ENCODE peak calls at places on chromosomes 4 and X, in four cellular contexts. M is sigmoid colon, N is cardiac fibroblast, E is upper lobe of left lung. C is an unnamed sample.

GRCh38 chr4:1866095-1866755 is 5.0 kb upstream of the NSD2 start:
- DNase-seq in M (no peak), N (no peak), E (no peak), C (no peak)

GRCh38 chrX:70062076-70062475 is at the start of gene OTUD6A:
- DNase-seq in M (no peak), N (no peak), E (no peak), C (no peak)

GRCh38 chrX:19616959-19617358 is 101.7 kb upstream of the MAP3K15 start:
- DNase-seq in M (no peak), N (peak), E (no peak), C (no peak)

GRCh38 chr4:80926446-80926845 is 104.1 kb upstream of the BMP3 start:
- DNase-seq in M (no peak), N (peak), E (no peak), C (no peak)

GRCh38 chr4:184536070-184536880 is 61.9 kb upstream of the IRF2 start:
- DNase-seq in M (no peak), N (no peak), E (no peak), C (peak)

GRCh38 chrX:31708116-31708515 is 636.3 kb upstream of the FTHL17 start:
- DNase-seq in M (no peak), N (peak), E (no peak), C (no peak)

GRCh38 chr4:62399242-62399641 is 1199.1 kb downstream of the ADGRL3 start:
- DNase-seq in M (no peak), N (no peak), E (no peak), C (no peak)

GRCh38 chrX:15567886-15568616 is 32.7 kb downstream of the ACE2 start:
- DNase-seq in M (no peak), N (peak), E (no peak), C (no peak)

GRCh38 chr4:22897520-22898108 is 204.9 kb downstream of the GBA3 start:
- DNase-seq in M (no peak), N (peak), E (no peak), C (no peak)

GRCh38 chrX:153875391-153876111 is 10.4 kb downstream of the L1CAM start:
- DNase-seq in M (no peak), N (peak), E (peak), C (peak)

GRCh38 chrX:103309860-103310591 is 764 bp downstream of the BEX2 start:
- DNase-seq in M (no peak), N (no peak), E (no peak), C (no peak)

DNA sequence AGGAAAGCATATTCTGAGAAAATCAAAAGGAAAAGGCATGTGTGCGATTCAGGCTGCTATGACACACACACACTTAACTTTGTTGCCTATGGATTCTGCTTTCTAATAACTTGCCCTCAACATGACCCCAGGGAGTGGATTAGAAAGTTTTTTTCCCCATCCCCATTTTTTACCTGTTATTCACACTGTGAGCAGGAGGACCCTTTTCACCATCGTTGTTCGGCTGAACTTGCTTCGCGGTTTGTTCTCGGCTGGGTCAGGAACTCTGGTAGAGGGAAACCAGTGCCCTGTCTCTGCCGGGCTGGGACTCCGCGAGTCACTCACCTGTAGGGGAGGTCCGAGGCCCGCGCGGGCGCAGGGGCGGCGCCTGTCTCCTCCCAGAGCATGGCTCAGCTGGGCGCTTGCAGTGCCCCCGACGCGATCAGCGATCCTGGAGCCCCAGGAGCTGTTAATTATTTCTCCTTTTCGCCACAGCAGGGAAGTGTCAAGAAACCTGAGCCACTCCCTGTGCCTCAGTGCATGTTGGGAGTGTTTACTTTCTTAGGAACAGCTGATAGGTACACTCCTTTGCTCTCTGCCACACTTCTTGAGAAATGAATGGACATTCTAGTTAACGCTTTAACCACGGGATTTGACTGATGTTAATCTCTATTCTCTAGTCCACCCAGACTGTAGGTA is at the start of gene RASSF6:
- DNase-seq in M (no peak), N (no peak), E (peak), C (peak)
- TF ChIP-seq CTCF in M (no peak), N (no peak), E (no peak), C (peak)

DNA sequence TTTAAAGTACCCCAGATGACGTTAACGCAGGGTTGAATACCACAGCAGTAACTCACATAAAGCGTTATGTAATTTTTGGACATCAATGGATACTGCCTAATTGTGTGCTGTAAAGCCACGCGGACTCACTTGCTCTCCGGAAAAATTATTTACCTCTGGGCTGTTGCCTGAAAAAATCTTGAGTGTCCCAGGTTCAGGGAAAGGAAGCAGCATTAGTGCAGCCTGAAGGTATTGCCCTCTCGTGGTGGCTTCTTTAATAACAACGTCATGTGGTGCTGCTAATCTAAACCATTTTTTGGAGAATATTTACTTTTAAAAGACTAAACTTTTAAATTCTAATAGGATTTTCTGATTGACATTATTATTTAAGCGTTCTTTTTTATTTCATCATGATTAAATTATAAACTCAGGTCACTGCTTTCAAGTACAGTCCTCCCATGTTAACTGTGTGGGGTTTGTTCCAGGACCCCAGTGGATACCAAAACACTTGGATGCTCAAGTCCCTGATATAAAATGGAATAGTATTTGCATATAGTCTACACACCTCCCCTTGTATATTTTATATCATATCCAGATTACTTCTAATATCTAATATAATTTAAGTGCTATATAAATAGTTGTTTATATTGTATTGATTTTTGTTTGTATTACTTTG is 384.8 kb downstream of the FAM133A start:
- DNase-seq in M (no peak), N (no peak), E (no peak), C (peak)
- TF ChIP-seq CTCF in M (no peak), N (peak), E (no peak), C (peak)

DNA sequence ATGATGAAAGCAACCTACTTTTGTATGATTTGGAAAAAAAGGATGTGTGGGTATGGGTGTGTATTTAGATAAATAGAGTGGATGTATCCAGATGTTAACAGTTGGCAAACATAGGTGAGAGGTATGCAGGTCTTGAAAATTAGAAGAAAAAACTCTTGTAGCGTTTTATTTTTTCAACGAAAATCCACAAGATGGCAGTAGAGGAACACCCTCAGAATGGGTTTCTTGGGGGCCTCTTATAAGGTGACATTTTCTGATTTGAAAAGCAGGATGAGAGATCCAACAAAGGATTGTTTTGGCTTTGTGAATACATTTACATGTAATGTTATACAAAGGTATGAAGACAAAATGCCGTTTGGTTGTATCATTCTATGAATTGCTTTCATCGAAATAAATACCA is 68.3 kb downstream of the FMR1NB start:
- DNase-seq in M (no peak), N (peak), E (no peak), C (no peak)
- TF ChIP-seq CTCF in M (no peak), N (peak), E (no peak), C (peak)

GRCh38 chrX:40644821-40645358 is 2.5 kb downstream of the CXorf38 start:
- DNase-seq in M (peak), N (peak), E (peak), C (peak)

GRCh38 chrX:40644175-40644574 is 3.2 kb downstream of the CXorf38 start:
- DNase-seq in M (no peak), N (peak), E (peak), C (no peak)

GRCh38 chrX:40646489-40647306 is 663 bp downstream of the CXorf38 start:
- DNase-seq in M (peak), N (peak), E (peak), C (peak)

GRCh38 chrX:40651620-40652223 is 4.4 kb upstream of the CXorf38 start:
- DNase-seq in M (peak), N (peak), E (peak), C (peak)

GRCh38 chrX:40647307-40648197 is at the start of gene CXorf38:
- DNase-seq in M (peak), N (peak), E (peak), C (peak)
- TF ChIP-seq CTCF in M (no peak), N (no peak), E (no peak), C (no peak)

DNA sequence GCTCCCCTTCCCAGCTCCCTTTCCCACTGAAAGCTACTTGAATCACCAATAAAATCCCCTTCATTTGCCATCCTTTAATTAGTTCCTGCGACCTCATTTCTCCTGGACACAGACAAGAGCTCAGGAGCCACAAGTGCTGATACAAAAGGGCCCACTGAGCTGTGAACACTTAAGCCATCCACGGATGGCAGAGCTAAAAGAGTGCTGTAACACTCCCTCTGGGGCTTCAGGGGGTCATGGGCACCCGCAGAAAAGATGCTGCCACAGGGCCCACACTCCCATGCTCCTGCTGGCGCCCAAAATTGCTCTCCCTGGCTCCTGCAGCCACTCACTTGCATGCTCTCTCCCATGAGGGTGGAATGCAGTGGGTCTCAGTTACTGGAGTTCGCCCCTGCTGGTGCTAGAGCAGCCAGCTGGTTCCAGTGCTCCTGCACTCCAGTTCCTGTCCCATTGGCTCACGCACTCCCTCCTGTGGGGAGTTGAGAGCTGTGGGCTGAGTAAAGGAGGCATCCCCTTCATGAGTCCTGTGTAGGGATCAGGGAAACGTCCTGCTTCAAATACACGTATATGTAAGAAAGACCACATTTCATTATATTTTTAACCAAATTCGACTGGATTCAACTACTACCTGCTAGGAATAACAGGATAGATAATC is 1291.0 kb downstream of the ARAP2 start:
- DNase-seq in M (peak), N (no peak), E (no peak), C (no peak)
- TF ChIP-seq CTCF in M (no peak), N (no peak), E (no peak), C (no peak)

GRCh38 chrX:3017492-3017891 is 11.1 kb downstream of the ARSH start:
- DNase-seq in M (no peak), N (no peak), E (no peak), C (no peak)
- TF ChIP-seq CTCF in M (no peak), N (no peak), E (no peak), C (no peak)

DNA sequence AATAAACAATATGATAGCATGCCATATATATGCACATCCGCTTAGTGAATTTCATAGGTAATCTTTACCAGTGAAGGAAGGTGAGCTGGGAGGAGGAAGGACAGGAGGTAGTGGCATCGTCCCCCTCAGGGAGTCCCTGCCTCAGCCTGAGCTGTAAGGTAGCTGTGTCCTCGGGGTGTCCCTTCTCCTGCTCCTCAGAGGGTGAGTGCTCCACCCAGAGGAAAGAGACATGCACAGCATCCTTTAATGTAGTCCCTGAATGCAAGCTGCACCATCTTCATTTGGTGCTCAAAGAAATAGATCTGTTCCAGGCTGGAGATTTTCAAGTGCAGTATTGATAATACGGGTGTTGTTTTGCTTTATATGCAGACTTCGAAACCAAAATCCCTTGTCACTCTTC is 330.4 kb upstream of the SFRP2 start:
- DNase-seq in M (no peak), N (no peak), E (no peak), C (no peak)
- TF ChIP-seq CTCF in M (no peak), N (peak), E (no peak), C (no peak)

GRCh38 chrX:104482757-104483156 is 83.2 kb upstream of the IL1RAPL2 start:
- DNase-seq in M (no peak), N (no peak), E (no peak), C (no peak)
- TF ChIP-seq CTCF in M (no peak), N (no peak), E (no peak), C (no peak)

GRCh38 chr4:173365359-173365996 is 5.3 kb upstream of the SAP30 start:
- DNase-seq in M (peak), N (no peak), E (no peak), C (no peak)

GRCh38 chr4:173357939-173358338 is 12.8 kb upstream of the SAP30 start:
- DNase-seq in M (no peak), N (no peak), E (no peak), C (no peak)

GRCh38 chr4:173362666-173363065 is 8.1 kb upstream of the SAP30 start:
- DNase-seq in M (no peak), N (no peak), E (no peak), C (no peak)

DNA sequence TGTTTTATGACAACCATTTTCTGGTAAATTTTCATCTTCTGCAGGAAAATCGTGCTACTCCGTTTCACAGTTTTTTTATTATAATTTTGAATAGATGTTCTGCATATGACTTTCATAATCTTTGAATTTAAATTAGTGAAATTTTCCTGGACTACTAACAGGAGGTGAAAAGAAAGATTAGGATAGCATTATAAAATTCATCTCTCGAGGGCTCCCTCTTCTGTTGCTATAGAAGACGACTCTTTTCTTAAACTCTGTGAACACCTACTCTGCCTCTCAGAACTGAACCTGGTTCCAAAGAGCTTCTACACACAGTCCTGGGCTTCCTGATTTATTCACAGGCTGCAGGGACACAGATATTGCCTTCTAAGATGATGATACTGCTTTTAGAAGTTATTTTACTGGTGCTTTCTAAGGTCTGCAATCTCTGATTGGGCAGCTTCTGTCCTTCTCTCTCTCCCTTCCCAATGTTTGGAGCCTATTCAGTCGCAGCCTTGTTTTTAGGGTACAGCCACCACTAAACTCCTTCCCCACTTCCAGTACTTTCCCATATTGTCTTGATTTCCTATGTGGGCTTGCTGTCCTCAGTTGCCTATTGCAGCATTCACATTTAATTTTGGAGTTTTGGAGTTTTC is 10.1 kb upstream of the SAP30 start:
- DNase-seq in M (no peak), N (peak), E (no peak), C (no peak)
- TF ChIP-seq CTCF in M (peak), N (peak), E (no peak), C (no peak)

GRCh38 chrX:101595739-101596419 is 21.9 kb downstream of the ARMCX6 start:
- DNase-seq in M (no peak), N (peak), E (no peak), C (peak)
- TF ChIP-seq CTCF in M (peak), N (peak), E (peak), C (peak)

C was measured in prostate gland.